ENCODE peak calls at places on chromosomes 16 and 17, in seven cellular contexts. X, I, N, C, W, F and B are unnamed samples.

GRCh38 chr16:11677959-11678881 is 10.0 kb downstream of the SNN start:
- DNase-seq in X (no peak), I (no peak), N (no peak), C (no peak), W (no peak), F (no peak), B (no peak)

GRCh38 chr17:49180303-49180702 is 30.1 kb downstream of the GNGT2 start:
- DNase-seq in X (peak), I (peak), N (peak), C (peak), W (peak), F (no peak), B (peak)

GRCh38 chr17:73976676-73977521 is 226.6 kb upstream of the RPL38 start:
- DNase-seq in X (no peak), I (no peak), N (no peak), C (no peak), W (no peak), F (no peak), B (peak)

GRCh38 chr17:6502871-6503509 is 53.4 kb downstream of the PITPNM3 start:
- DNase-seq in X (no peak), I (no peak), N (no peak), C (peak), W (no peak), F (no peak), B (no peak)

GRCh38 chr16:79278506-79278905 is 322.0 kb downstream of the MAF start:
- DNase-seq in X (no peak), I (no peak), N (no peak), C (no peak), W (no peak), F (no peak), B (no peak)

GRCh38 chr16:50538411-50539052 is 9.7 kb upstream of the NKD1 start:
- DNase-seq in X (peak), I (no peak), N (no peak), C (peak), W (no peak), F (no peak), B (peak)

GRCh38 chr16:11668590-11669379 is 530 bp downstream of the SNN start:
- DNase-seq in X (no peak), I (no peak), N (peak), C (no peak), W (no peak), F (no peak), B (no peak)

GRCh38 chr17:37828313-37829124 is 83.7 kb upstream of the HNF1B start:
- DNase-seq in X (no peak), I (peak), N (no peak), C (no peak), W (peak), F (no peak), B (peak)

GRCh38 chr17:77738666-77739531 is 219.6 kb upstream of the TNRC6C start:
- DNase-seq in X (no peak), I (no peak), N (no peak), C (peak), W (no peak), F (no peak), B (no peak)

GRCh38 chr17:79090503-79091372 is 16.1 kb downstream of the ENGASE start:
- DNase-seq in X (no peak), I (no peak), N (no peak), C (peak), W (no peak), F (no peak), B (no peak)

GRCh38 chr17:27888945-27889344 is 4.2 kb downstream of the LYRM9 start:
- DNase-seq in X (peak), I (peak), N (peak), C (peak), W (peak), F (peak), B (peak)

GRCh38 chr17:1040216-1040600 is 43.3 kb downstream of the TIMM22 start:
- DNase-seq in X (no peak), I (no peak), N (no peak), C (no peak), W (no peak), F (no peak), B (no peak)

GRCh38 chr16:53080345-53081031 is 25.7 kb downstream of the CHD9 start:
- DNase-seq in X (no peak), I (peak), N (no peak), C (no peak), W (peak), F (no peak), B (peak)

GRCh38 chr17:55420776-55421178 is 858 bp downstream of the MMD start:
- DNase-seq in X (no peak), I (no peak), N (peak), C (no peak), W (peak), F (no peak), B (peak)

GRCh38 chr17:35735036-35735805 is 3.8 kb downstream of the RASL10B start:
- DNase-seq in X (no peak), I (no peak), N (no peak), C (no peak), W (no peak), F (no peak), B (no peak)

GRCh38 chr16:60013076-60013475 is 1279.0 kb upstream of the GOT2 start:
- DNase-seq in X (no peak), I (no peak), N (no peak), C (no peak), W (no peak), F (no peak), B (no peak)

GRCh38 chr17:64240261-64240740 is 22.8 kb downstream of the TEX2 start:
- DNase-seq in X (no peak), I (peak), N (no peak), C (no peak), W (peak), F (no peak), B (peak)

GRCh38 chr16:79814124-79814523 is 213.6 kb upstream of the MAF start:
- DNase-seq in X (no peak), I (no peak), N (no peak), C (no peak), W (no peak), F (no peak), B (no peak)

GRCh38 chr16:54780266-54780665 is 150.4 kb upstream of the IRX5 start:
- DNase-seq in X (no peak), I (no peak), N (no peak), C (no peak), W (no peak), F (no peak), B (no peak)

GRCh38 chr17:41710472-41711090 is 1.6 kb upstream of the GAST start:
- DNase-seq in X (no peak), I (peak), N (no peak), C (no peak), W (peak), F (no peak), B (no peak)

GRCh38 chr17:59877965-59878364 is 14.8 kb downstream of the TUBD1 start:
- DNase-seq in X (no peak), I (no peak), N (no peak), C (no peak), W (no peak), F (no peak), B (no peak)

GRCh38 chr17:68592667-68593330 is 8.4 kb downstream of the FAM20A start:
- DNase-seq in X (no peak), I (no peak), N (no peak), C (peak), W (no peak), F (no peak), B (no peak)

GRCh38 chr16:23843143-23843542 is 7.4 kb downstream of the PRKCB start:
- DNase-seq in X (no peak), I (no peak), N (no peak), C (no peak), W (no peak), F (no peak), B (no peak)

GRCh38 chr16:23847251-23847650 is 11.5 kb downstream of the PRKCB start:
- DNase-seq in X (no peak), I (no peak), N (no peak), C (no peak), W (no peak), F (no peak), B (no peak)

GRCh38 chr16:23852794-23853562 is 17.2 kb downstream of the PRKCB start:
- DNase-seq in X (no peak), I (no peak), N (no peak), C (no peak), W (no peak), F (no peak), B (no peak)

GRCh38 chr16:23847938-23848337 is 12.2 kb downstream of the PRKCB start:
- DNase-seq in X (no peak), I (no peak), N (no peak), C (no peak), W (no peak), F (no peak), B (no peak)

DNA sequence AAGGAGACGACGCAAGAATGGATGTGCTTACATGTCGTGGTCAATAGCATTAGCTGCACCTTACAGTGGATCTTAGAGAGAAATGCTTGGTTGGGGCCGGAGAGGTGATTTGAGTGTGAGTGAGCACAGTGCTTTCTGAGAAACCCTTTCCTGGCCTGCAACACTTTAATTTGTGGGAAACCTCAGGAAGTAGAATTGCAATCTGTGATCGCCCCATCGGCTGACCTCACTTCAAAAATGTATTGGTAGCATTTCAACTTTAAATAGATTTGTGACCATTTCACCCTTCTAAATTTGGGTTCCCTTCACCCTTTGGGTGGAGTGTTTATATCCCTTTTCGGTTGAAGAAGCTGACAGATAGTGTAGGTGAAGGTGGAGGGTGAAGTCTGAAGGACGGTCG is 13.2 kb downstream of the PRKCB start:
- DNase-seq in X (no peak), I (no peak), N (no peak), C (no peak), W (no peak), F (no peak), B (no peak)
- H3K18ac ChIP-seq in X (no peak), I (no peak), N (no peak), C (no peak), W (no peak), F (no peak), B (no peak)

GRCh38 chr17:2146132-2146871 is 91.4 kb downstream of the HIC1 start:
- DNase-seq in X (no peak), I (no peak), N (no peak), C (no peak), W (no peak), F (no peak), B (no peak)

GRCh38 chr17:2138768-2139167 is 83.9 kb downstream of the HIC1 start:
- DNase-seq in X (peak), I (no peak), N (no peak), C (no peak), W (peak), F (no peak), B (no peak)

GRCh38 chr17:2144701-2145100 is 89.8 kb downstream of the HIC1 start:
- DNase-seq in X (no peak), I (no peak), N (no peak), C (no peak), W (no peak), F (no peak), B (no peak)

GRCh38 chr17:2140683-2141082 is 85.8 kb downstream of the HIC1 start:
- DNase-seq in X (no peak), I (no peak), N (no peak), C (no peak), W (no peak), F (no peak), B (no peak)

GRCh38 chr17:2143332-2143731 is 88.4 kb downstream of the HIC1 start:
- DNase-seq in X (no peak), I (no peak), N (no peak), C (no peak), W (no peak), F (no peak), B (no peak)
- H3K23ac ChIP-seq in X (no peak), I (no peak), N (no peak), C (no peak), W (no peak), F (no peak), B (no peak)

DNA sequence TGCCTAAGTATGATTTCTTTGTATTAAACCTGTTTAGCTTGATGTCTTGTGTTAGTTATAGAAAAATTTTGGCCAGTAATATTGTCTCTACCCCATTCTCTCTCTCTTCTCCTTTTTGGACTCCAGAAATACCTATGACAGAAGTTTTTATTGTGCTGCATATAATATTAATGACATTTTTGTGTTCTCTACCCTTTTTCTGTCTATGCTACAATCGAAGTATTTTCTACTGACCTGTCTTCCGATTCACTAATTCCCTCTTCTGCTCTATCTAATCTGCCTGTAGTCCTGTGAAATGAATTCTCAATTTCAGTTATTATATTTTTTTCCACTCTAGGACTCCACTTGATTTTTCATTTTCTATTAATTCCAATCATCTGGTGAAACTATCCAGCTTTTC is 26.0 kb upstream of the TMEM92 start:
- DNase-seq in X (no peak), I (no peak), N (no peak), C (no peak), W (no peak), F (no peak), B (no peak)
- H3K18ac ChIP-seq in X (no peak), I (no peak), N (no peak), C (no peak), W (no peak), F (no peak), B (no peak)

GRCh38 chr17:56771563-56771962 is 62.2 kb downstream of the C17orf67 start:
- DNase-seq in X (no peak), I (no peak), N (no peak), C (no peak), W (no peak), F (no peak), B (no peak)
- H3K23ac ChIP-seq in X (no peak), I (no peak), N (no peak), C (no peak), W (no peak), F (no peak), B (no peak)

GRCh38 chr17:61316633-61317032 is 83.0 kb upstream of the TBX2 start:
- DNase-seq in X (no peak), I (no peak), N (no peak), C (no peak), W (no peak), F (no peak), B (no peak)

GRCh38 chr17:61313515-61314326 is 85.9 kb upstream of the TBX2 start:
- DNase-seq in X (no peak), I (no peak), N (no peak), C (no peak), W (no peak), F (no peak), B (no peak)

GRCh38 chr17:61312406-61313295 is 87.0 kb upstream of the TBX2 start:
- DNase-seq in X (no peak), I (no peak), N (no peak), C (no peak), W (no peak), F (no peak), B (peak)

GRCh38 chr17:61317779-61318178 is 81.9 kb upstream of the TBX2 start:
- DNase-seq in X (no peak), I (no peak), N (no peak), C (peak), W (no peak), F (no peak), B (peak)

DNA sequence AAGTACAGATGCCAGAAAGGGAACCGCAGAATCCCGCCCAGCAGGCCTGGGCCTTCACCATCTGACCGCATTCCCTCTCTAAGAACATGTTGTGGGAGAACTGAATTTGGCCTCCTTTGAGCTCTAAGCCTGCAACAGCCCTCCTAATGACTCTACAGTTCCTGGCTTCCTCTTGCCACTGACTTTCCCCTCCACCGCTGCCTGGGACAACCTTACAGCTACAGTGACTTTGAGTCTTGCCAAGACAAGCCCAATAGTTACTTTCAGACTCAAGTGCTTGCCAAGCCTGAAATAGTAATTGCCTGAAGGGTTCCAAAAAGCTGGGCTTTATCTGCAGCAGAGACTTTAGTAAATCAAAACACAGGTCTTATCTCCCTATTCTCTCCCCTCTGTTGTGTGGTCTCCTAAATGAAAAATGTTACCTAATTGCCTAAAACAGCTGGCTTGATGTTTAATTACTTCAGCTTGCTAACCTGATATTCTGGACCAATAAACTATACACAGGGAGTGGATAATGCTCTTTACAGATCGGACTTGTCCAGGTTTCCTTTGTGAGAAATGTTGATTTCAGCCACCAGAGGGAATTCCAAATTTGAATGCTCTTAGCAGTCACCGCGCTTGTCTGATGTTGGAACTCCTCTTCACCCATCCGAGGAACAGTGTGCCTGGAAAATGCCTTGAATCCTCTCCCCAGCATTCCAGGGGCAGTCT is 85.1 kb upstream of the TBX2 start:
- DNase-seq in X (no peak), I (peak), N (no peak), C (no peak), W (no peak), F (no peak), B (no peak)
- H3K18ac ChIP-seq in X (no peak), I (peak), N (no peak), C (no peak), W (peak), F (no peak), B (no peak)

DNA sequence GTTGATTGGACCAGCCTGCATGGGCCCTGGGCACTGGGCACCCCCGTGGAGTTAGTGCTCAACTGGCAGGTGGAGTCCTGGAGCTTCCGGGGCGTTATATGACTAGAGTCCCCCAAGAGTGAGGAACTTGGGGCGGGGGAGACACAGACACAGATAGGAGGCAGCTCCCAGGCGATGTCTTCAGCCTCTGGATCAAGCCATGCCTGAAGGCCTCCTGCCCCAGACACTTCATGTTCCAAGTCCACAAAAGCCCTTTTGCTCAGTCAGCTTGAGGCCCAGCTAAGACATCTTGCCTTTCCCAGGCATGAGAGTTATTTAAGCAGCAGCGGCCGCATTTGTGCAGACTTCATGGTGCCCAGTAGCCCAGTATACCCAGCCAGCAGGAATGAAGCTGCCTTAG is 136.6 kb upstream of the CIBAR2 start:
- DNase-seq in X (no peak), I (no peak), N (no peak), C (no peak), W (no peak), F (no peak), B (no peak)
- H3K23ac ChIP-seq in X (no peak), I (no peak), N (no peak), C (no peak), W (no peak), F (no peak), B (no peak)

GRCh38 chr16:886084-886543 is 84.7 kb downstream of the LMF1 start:
- DNase-seq in X (no peak), I (peak), N (peak), C (peak), W (peak), F (no peak), B (peak)

GRCh38 chr16:884232-884631 is 83.7 kb upstream of the GNG13 start:
- DNase-seq in X (no peak), I (no peak), N (no peak), C (no peak), W (no peak), F (no peak), B (no peak)

GRCh38 chr16:883781-884180 is 83.2 kb upstream of the GNG13 start:
- DNase-seq in X (no peak), I (no peak), N (no peak), C (no peak), W (no peak), F (no peak), B (no peak)

GRCh38 chr16:886802-887731 is 83.7 kb downstream of the LMF1 start:
- DNase-seq in X (no peak), I (no peak), N (peak), C (no peak), W (no peak), F (no peak), B (peak)

GRCh38 chr16:885391-885790 is 84.9 kb upstream of the GNG13 start:
- DNase-seq in X (no peak), I (no peak), N (no peak), C (no peak), W (no peak), F (no peak), B (no peak)
- H3K18ac ChIP-seq in X (no peak), I (no peak), N (no peak), C (no peak), W (no peak), F (no peak), B (no peak)